ENCODE peak calls at places on chromosomes 1 and 21, in five cellular contexts. W, P, R, I and L are unnamed samples.

GRCh38 chr1:195097316-195097715 is 1510.9 kb downstream of the KCNT2 start:
- DNase-seq in W (no peak), P (no peak), R (no peak), I (peak), L (no peak)

GRCh38 chr1:228367798-228368791 is 38.5 kb downstream of the TRIM11 start:
- DNase-seq in W (no peak), P (peak), R (peak), I (no peak), L (no peak)

GRCh38 chr1:181104790-181105133 is 16.3 kb downstream of the IER5 start:
- DNase-seq in W (no peak), P (peak), R (peak), I (no peak), L (no peak)

GRCh38 chr1:151964510-151964909 is 29.1 kb downstream of the S100A10 start:
- DNase-seq in W (no peak), P (no peak), R (no peak), I (no peak), L (no peak)

GRCh38 chr21:46124083-46124925 is 26.4 kb downstream of the COL6A2 start:
- DNase-seq in W (no peak), P (no peak), R (no peak), I (no peak), L (no peak)

GRCh38 chr1:165612062-165612461 is 19.0 kb upstream of the MGST3 start:
- DNase-seq in W (no peak), P (no peak), R (no peak), I (no peak), L (no peak)

GRCh38 chr1:160436975-160437374 is 36.6 kb downstream of the VANGL2 start:
- DNase-seq in W (no peak), P (no peak), R (no peak), I (no peak), L (no peak)

GRCh38 chr1:227059076-227059475 is 119.0 kb downstream of the COQ8A start:
- DNase-seq in W (no peak), P (no peak), R (no peak), I (no peak), L (no peak)

GRCh38 chr21:41852929-41853320 is 26.2 kb downstream of the PRDM15 start:
- DNase-seq in W (no peak), P (no peak), R (no peak), I (no peak), L (no peak)

GRCh38 chr1:157494093-157494492 is 58.2 kb downstream of the FCRL5 start:
- DNase-seq in W (no peak), P (no peak), R (no peak), I (no peak), L (no peak)

GRCh38 chr1:234608026-234608719 is 1.8 kb downstream of the IRF2BP2 start:
- DNase-seq in W (no peak), P (peak), R (peak), I (no peak), L (peak)

GRCh38 chr1:52668711-52669110 is 29.4 kb downstream of the COA7 start:
- DNase-seq in W (no peak), P (no peak), R (no peak), I (no peak), L (no peak)

GRCh38 chr1:26044971-26045711 is 777 bp downstream of the SLC30A2 start:
- DNase-seq in W (no peak), P (no peak), R (peak), I (no peak), L (no peak)

GRCh38 chr1:227546598-227547313 is 16.6 kb upstream of the ZNF678 start:
- DNase-seq in W (no peak), P (no peak), R (no peak), I (no peak), L (no peak)

GRCh38 chr1:34781844-34782391 is 904 bp downstream of the GJB3 start:
- DNase-seq in W (no peak), P (no peak), R (no peak), I (no peak), L (peak)

GRCh38 chr1:156689035-156689959 is 12.1 kb upstream of the NES start:
- DNase-seq in W (no peak), P (peak), R (peak), I (peak), L (peak)

GRCh38 chr1:111190931-111191451 is 9.5 kb downstream of the DENND2D start:
- DNase-seq in W (no peak), P (no peak), R (no peak), I (no peak), L (no peak)

GRCh38 chr1:94599090-94599813 is 57.7 kb upstream of the F3 start:
- DNase-seq in W (no peak), P (peak), R (no peak), I (no peak), L (peak)

GRCh38 chr1:1598720-1599029 is 1.3 kb downstream of the FNDC10 start:
- DNase-seq in W (no peak), P (no peak), R (no peak), I (no peak), L (no peak)

GRCh38 chr21:36564647-36565046 is 84.7 kb upstream of the CLDN14 start:
- DNase-seq in W (no peak), P (no peak), R (no peak), I (no peak), L (no peak)

GRCh38 chr1:38489844-38490270 is 369.7 kb downstream of the RRAGC start:
- DNase-seq in W (peak), P (peak), R (peak), I (peak), L (no peak)

GRCh38 chr1:171433451-171433850 is 51.9 kb upstream of the PRRC2C start:
- DNase-seq in W (no peak), P (no peak), R (no peak), I (no peak), L (no peak)

GRCh38 chr1:25148673-25149300 is 83.5 kb downstream of the SYF2 start:
- DNase-seq in W (no peak), P (peak), R (no peak), I (no peak), L (no peak)

GRCh38 chr1:63326473-63327380 is 4.4 kb downstream of the FOXD3 start:
- DNase-seq in W (no peak), P (no peak), R (no peak), I (no peak), L (no peak)

GRCh38 chr1:145927916-145928647 is 798 bp upstream of the RBM8A start:
- DNase-seq in W (no peak), P (no peak), R (no peak), I (no peak), L (no peak)

GRCh38 chr1:25435315-25436103 is 4.8 kb downstream of the MACO1 start:
- DNase-seq in W (no peak), P (no peak), R (no peak), I (no peak), L (no peak)

GRCh38 chr1:191993549-191993948 is 164.7 kb upstream of the RGS18 start:
- DNase-seq in W (no peak), P (peak), R (no peak), I (peak), L (peak)

GRCh38 chr1:212950243-212951057 is at the start of gene VASH2:
- DNase-seq in W (peak), P (peak), R (peak), I (peak), L (peak)

GRCh38 chr1:8136766-8137165 is 110.7 kb upstream of the ERRFI1 start:
- DNase-seq in W (no peak), P (no peak), R (no peak), I (no peak), L (no peak)

GRCh38 chr1:36971832-36972231 is 62.5 kb downstream of the GRIK3 start:
- DNase-seq in W (no peak), P (no peak), R (no peak), I (no peak), L (no peak)

GRCh38 chr21:46191257-46191685 is 7.0 kb upstream of the SPATC1L start:
- DNase-seq in W (no peak), P (no peak), R (no peak), I (no peak), L (no peak)

GRCh38 chr1:56808385-56808784 is 10.8 kb downstream of the FYB2 start:
- DNase-seq in W (no peak), P (no peak), R (no peak), I (no peak), L (no peak)

GRCh38 chr1:212574732-212575131 is 33.8 kb upstream of the ATF3 start:
- DNase-seq in W (no peak), P (no peak), R (no peak), I (no peak), L (no peak)

GRCh38 chr1:9151326-9151860 is 22.5 kb upstream of the GPR157 start:
- DNase-seq in W (no peak), P (no peak), R (no peak), I (no peak), L (no peak)

GRCh38 chr1:32338637-32339145 is 2.7 kb upstream of the MARCKSL1 start:
- DNase-seq in W (no peak), P (no peak), R (no peak), I (no peak), L (no peak)

GRCh38 chr1:87295720-87296119 is 33.0 kb upstream of the LMO4 start:
- DNase-seq in W (no peak), P (no peak), R (no peak), I (no peak), L (peak)

GRCh38 chr1:87294633-87295032 is 34.0 kb upstream of the LMO4 start:
- DNase-seq in W (no peak), P (no peak), R (no peak), I (no peak), L (no peak)

GRCh38 chr1:87292684-87293493 is 35.8 kb upstream of the LMO4 start:
- DNase-seq in W (peak), P (peak), R (peak), I (peak), L (peak)

GRCh38 chr1:87296220-87296619 is 32.5 kb upstream of the LMO4 start:
- DNase-seq in W (no peak), P (no peak), R (no peak), I (no peak), L (no peak)

GRCh38 chr1:87291107-87291506 is 37.6 kb upstream of the LMO4 start:
- DNase-seq in W (no peak), P (no peak), R (no peak), I (no peak), L (no peak)
- TF ChIP-seq JUND in W (no peak), P (no peak), R (no peak), I (no peak), L (no peak)

DNA sequence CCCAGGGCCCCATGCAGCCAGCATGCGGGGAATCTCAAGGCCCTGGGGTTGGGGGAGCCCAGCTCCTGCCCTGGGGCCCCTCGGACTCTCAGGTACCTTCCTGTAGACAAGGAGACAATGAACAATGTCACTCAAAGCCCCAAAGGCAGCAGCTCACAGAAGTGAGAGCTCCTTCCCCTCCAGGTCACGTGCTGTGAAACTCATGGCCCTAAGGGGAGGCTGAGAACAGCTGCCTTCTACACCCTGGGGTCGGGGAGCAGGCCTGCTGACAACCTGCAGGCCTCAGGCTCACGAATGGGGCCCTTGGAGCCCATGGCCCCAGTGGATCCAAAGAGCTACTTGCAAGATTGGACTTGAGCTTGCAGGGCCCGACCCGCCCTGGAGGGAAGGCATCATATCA is 3.2 kb downstream of the MEGF6 start:
- DNase-seq in W (no peak), P (no peak), R (no peak), I (no peak), L (no peak)
- TF ChIP-seq JUND in W (no peak), P (no peak), R (no peak), I (no peak), L (no peak)

GRCh38 chr1:19804786-19805390 is 5.2 kb upstream of the TMCO4 start:
- DNase-seq in W (no peak), P (no peak), R (no peak), I (no peak), L (no peak)
- TF ChIP-seq JUND in W (no peak), P (no peak), R (no peak), I (no peak), L (no peak)

DNA sequence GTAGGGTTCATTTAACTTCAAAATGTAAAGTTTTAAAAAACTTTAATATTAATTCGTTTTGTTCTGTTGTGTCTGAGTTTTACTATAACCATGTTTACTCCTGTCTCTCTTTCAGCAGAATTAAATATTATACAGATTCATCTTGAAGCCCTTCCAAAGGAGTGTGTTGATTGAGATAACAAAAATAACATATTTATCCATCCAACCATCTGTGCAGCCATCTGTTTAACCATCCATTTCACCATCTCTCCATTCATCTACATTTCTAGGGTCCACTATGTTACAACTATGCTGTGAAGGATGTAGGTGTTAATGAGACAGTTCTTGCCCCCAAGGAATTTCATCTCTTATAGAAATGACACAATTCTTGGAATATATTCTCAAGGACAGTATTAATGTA is 36.0 kb upstream of the GNG12 start:
- DNase-seq in W (no peak), P (no peak), R (no peak), I (no peak), L (no peak)
- TF ChIP-seq JUND in W (no peak), P (no peak), R (no peak), I (no peak), L (no peak)

GRCh38 chr1:18923721-18924610 is 21.6 kb upstream of the ALDH4A1 start:
- DNase-seq in W (no peak), P (no peak), R (no peak), I (no peak), L (no peak)
- TF ChIP-seq JUND in W (no peak), P (no peak), R (no peak), I (no peak), L (no peak)

GRCh38 chr21:38219049-38219628 is 37.7 kb upstream of the KCNJ15 start:
- DNase-seq in W (peak), P (peak), R (peak), I (peak), L (no peak)
- TF ChIP-seq JUND in W (no peak), P (no peak), R (no peak), I (no peak), L (no peak)

DNA sequence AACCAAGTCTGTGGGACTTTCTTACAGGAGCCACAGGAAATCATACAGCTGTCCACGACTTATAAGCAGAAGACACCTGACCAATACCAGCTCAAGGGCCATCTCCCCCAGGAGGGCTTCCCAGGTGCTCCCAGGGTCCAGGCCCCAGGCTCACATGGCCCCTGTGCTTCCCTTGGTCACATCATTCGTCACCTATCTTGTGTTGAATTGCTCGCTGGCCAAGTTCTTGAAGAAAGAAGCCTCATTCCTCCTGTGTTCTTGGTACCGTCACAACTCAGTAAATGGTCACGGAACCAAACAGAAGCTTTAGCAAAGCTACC is 3.0 kb downstream of the NPHP4 start:
- DNase-seq in W (no peak), P (no peak), R (no peak), I (no peak), L (no peak)
- TF ChIP-seq JUND in W (no peak), P (no peak), R (no peak), I (no peak), L (no peak)